ENCODE peak calls at places on chromosomes 12 and 14, in six cellular contexts. Y is NCI-H1092 treated with DMSO at 0.1 percent for 48 hours; B is HS-5; I is effector memory CD4-positive, alpha-beta T cell; Z is occipital lobe; T is NCI-H524. N is an unnamed sample.

GRCh38 chr14:98184467-98184866 is 1087.5 kb downstream of the BCL11B start:
- DNase-seq in Y (no peak), B (no peak), I (no peak), Z (no peak), T (no peak), N (no peak)

GRCh38 chr14:62655161-62655560 is 390.1 kb downstream of the KCNH5 start:
- DNase-seq in Y (no peak), B (no peak), I (no peak), Z (no peak), T (peak), N (no peak)

GRCh38 chr12:1630827-1631591 is 2.0 kb downstream of the WNT5B start:
- DNase-seq in Y (no peak), B (no peak), I (no peak), Z (no peak), T (no peak), N (peak)

GRCh38 chr12:131428086-131428685 is 282.7 kb upstream of the SFSWAP start:
- DNase-seq in Y (no peak), B (no peak), I (no peak), Z (no peak), T (no peak), N (no peak)

GRCh38 chr14:20631821-20632389 is 9.6 kb downstream of the OR6S1 start:
- DNase-seq in Y (no peak), B (no peak), I (no peak), Z (no peak), T (peak), N (peak)

GRCh38 chr12:125110641-125111360 is 45.6 kb downstream of the AACS start:
- DNase-seq in Y (no peak), B (no peak), I (no peak), Z (no peak), T (no peak), N (no peak)

GRCh38 chr14:31084385-31084784 is 58.2 kb upstream of the STRN3 start:
- DNase-seq in Y (no peak), B (no peak), I (no peak), Z (no peak), T (no peak), N (no peak)

GRCh38 chr12:121784460-121784859 is 9.0 kb downstream of the RHOF start:
- DNase-seq in Y (no peak), B (peak), I (no peak), Z (no peak), T (no peak), N (no peak)

GRCh38 chr12:4133029-4133428 is 140.5 kb upstream of the CCND2 start:
- DNase-seq in Y (no peak), B (no peak), I (no peak), Z (no peak), T (no peak), N (no peak)

GRCh38 chr12:70487440-70487839 is 121.3 kb downstream of the KCNMB4 start:
- DNase-seq in Y (no peak), B (no peak), I (no peak), Z (no peak), T (no peak), N (no peak)

GRCh38 chr12:66741919-66742318 is 63.0 kb upstream of the GRIP1 start:
- DNase-seq in Y (no peak), B (no peak), I (no peak), Z (no peak), T (no peak), N (no peak)

GRCh38 chr12:13986031-13986430 is 4.6 kb upstream of the GRIN2B start:
- DNase-seq in Y (no peak), B (no peak), I (no peak), Z (no peak), T (no peak), N (no peak)

GRCh38 chr14:34356267-34356660 is 105.8 kb downstream of the SPTSSA start:
- DNase-seq in Y (no peak), B (no peak), I (no peak), Z (no peak), T (no peak), N (no peak)

GRCh38 chr12:49288412-49288853 is 6.5 kb upstream of the PRPH start:
- DNase-seq in Y (peak), B (no peak), I (peak), Z (peak), T (no peak), N (peak)

GRCh38 chr14:71956920-71957563 is 24.8 kb downstream of the RGS6 start:
- DNase-seq in Y (no peak), B (no peak), I (no peak), Z (no peak), T (peak), N (no peak)

GRCh38 chr12:108629156-108629555 is 4.5 kb downstream of the SELPLG start:
- DNase-seq in Y (no peak), B (no peak), I (no peak), Z (no peak), T (no peak), N (no peak)

GRCh38 chr12:77062846-77063461 is 2.4 kb downstream of the E2F7 start:
- DNase-seq in Y (no peak), B (no peak), I (no peak), Z (no peak), T (no peak), N (no peak)

GRCh38 chr12:124814741-124815613 is 48.7 kb downstream of the SCARB1 start:
- DNase-seq in Y (peak), B (no peak), I (no peak), Z (no peak), T (no peak), N (no peak)

GRCh38 chr12:51480978-51481377 is 56.3 kb downstream of the SLC4A8 start:
- DNase-seq in Y (no peak), B (no peak), I (no peak), Z (no peak), T (no peak), N (no peak)

GRCh38 chr12:2291182-2291832 is 238.5 kb downstream of the CACNA1C start:
- DNase-seq in Y (peak), B (no peak), I (peak), Z (no peak), T (peak), N (no peak)

GRCh38 chr12:31506907-31507306 is 84.0 kb downstream of the DENND5B start:
- DNase-seq in Y (no peak), B (peak), I (no peak), Z (no peak), T (no peak), N (no peak)

GRCh38 chr14:23639048-23639890 is 3.1 kb downstream of the DHRS2 start:
- DNase-seq in Y (no peak), B (no peak), I (no peak), Z (no peak), T (no peak), N (no peak)

GRCh38 chr12:49912846-49913245 is 9.1 kb upstream of the FAIM2 start:
- DNase-seq in Y (no peak), B (no peak), I (no peak), Z (no peak), T (no peak), N (peak)

GRCh38 chr12:58873496-58873895 is 46.8 kb downstream of the LRIG3 start:
- DNase-seq in Y (no peak), B (no peak), I (no peak), Z (no peak), T (no peak), N (no peak)

GRCh38 chr14:37246427-37246829 is 48.7 kb downstream of the MIPOL1 start:
- DNase-seq in Y (peak), B (no peak), I (no peak), Z (no peak), T (peak), N (no peak)

GRCh38 chr14:58238252-58239247 is 6.1 kb upstream of the PSMA3 start:
- DNase-seq in Y (no peak), B (no peak), I (no peak), Z (no peak), T (no peak), N (peak)

GRCh38 chr14:61535032-61535431 is 160.3 kb upstream of the HIF1A start:
- DNase-seq in Y (no peak), B (no peak), I (no peak), Z (no peak), T (no peak), N (no peak)

GRCh38 chr14:74618078-74618952 is 6.3 kb upstream of the LTBP2 start:
- DNase-seq in Y (no peak), B (peak), I (peak), Z (no peak), T (no peak), N (no peak)

GRCh38 chr12:26523708-26524150 is 309.3 kb downstream of the ITPR2 start:
- DNase-seq in Y (no peak), B (peak), I (no peak), Z (peak), T (no peak), N (peak)

GRCh38 chr14:25050494-25051170 is 685 bp upstream of the STXBP6 start:
- DNase-seq in Y (no peak), B (peak), I (no peak), Z (no peak), T (no peak), N (no peak)

GRCh38 chr14:105856676-105857222 is 330.4 kb downstream of the TMEM121 start:
- DNase-seq in Y (no peak), B (no peak), I (no peak), Z (no peak), T (no peak), N (peak)

GRCh38 chr12:21659383-21659782 is 1.7 kb upstream of the LDHB start:
- DNase-seq in Y (no peak), B (no peak), I (no peak), Z (no peak), T (no peak), N (no peak)

GRCh38 chr14:82511399-82511798 is 977.7 kb upstream of the SEL1L start:
- DNase-seq in Y (no peak), B (no peak), I (no peak), Z (no peak), T (no peak), N (no peak)

GRCh38 chr12:127509066-127509778 is 757.7 kb upstream of the TMEM132C start:
- DNase-seq in Y (no peak), B (peak), I (no peak), Z (no peak), T (no peak), N (no peak)

N was measured in ovary.